ENCODE peak calls at places on chromosomes 5 and 9, in ten cellular contexts. S, F, V, C, H, K, M, T, Y and D are unnamed samples.

GRCh38 chr5:18745988-18746615 is 1111.8 kb downstream of the TAF11L14 start:
- DNase-seq in F (peak), V (no peak), M (peak), C (peak), S (peak), T (no peak), Y (peak), K (peak), H (no peak), D (no peak)

GRCh38 chr5:167029488-167029887 is 1262.0 kb upstream of the WWC1 start:
- DNase-seq in M (no peak), F (no peak), Y (no peak), C (no peak), S (no peak), K (no peak), H (no peak), V (no peak), T (no peak), D (no peak)

GRCh38 chr5:136981936-136982335 is 517.2 kb downstream of the SPOCK1 start:
- DNase-seq in H (no peak), M (no peak), V (no peak), K (no peak), C (no peak), T (no peak), S (no peak), F (no peak), Y (no peak), D (no peak)

GRCh38 chr5:72067682-72068470 is 39.4 kb upstream of the MAP1B start:
- DNase-seq in Y (no peak), F (no peak), M (no peak), S (no peak), C (no peak), V (no peak), T (no peak), K (no peak), H (no peak), D (no peak)

GRCh38 chr5:54309237-54309636 is 1.1 kb downstream of the ARL15 start:
- DNase-seq in Y (peak), K (no peak), C (no peak), M (no peak), H (no peak), S (no peak), V (no peak), F (no peak), T (no peak), D (no peak)

GRCh38 chr5:127296321-127296720 is 5.7 kb downstream of the MEGF10 start:
- DNase-seq in T (no peak), F (no peak), K (no peak), S (no peak), V (no peak), Y (no peak), M (no peak), C (no peak), H (no peak), D (no peak)

GRCh38 chr9:77498891-77499290 is 149.2 kb downstream of the GNA14 start:
- DNase-seq in F (no peak), H (no peak), T (no peak), C (no peak), M (no peak), S (no peak), V (no peak), Y (no peak), K (no peak), D (no peak)

GRCh38 chr5:89967806-89968444 is 441.6 kb downstream of the CETN3 start:
- DNase-seq in C (no peak), F (no peak), H (no peak), S (no peak), M (no peak), Y (no peak), V (no peak), T (no peak), K (no peak), D (no peak)

GRCh38 chr5:175814676-175815075 is 56.7 kb upstream of the CPLX2 start:
- DNase-seq in H (no peak), Y (no peak), M (no peak), V (no peak), T (peak), C (no peak), K (no peak), F (no peak), S (no peak), D (no peak)

GRCh38 chr5:73028991-73029540 is 73.2 kb downstream of the FCHO2 start:
- DNase-seq in Y (no peak), K (no peak), T (no peak), M (no peak), C (no peak), V (no peak), S (no peak), H (no peak), F (no peak), D (no peak)

GRCh38 chr5:81519217-81519905 is 125.4 kb upstream of the ACOT12 start:
- DNase-seq in Y (no peak), M (no peak), T (no peak), C (no peak), S (no peak), H (no peak), V (no peak), K (no peak), F (no peak), D (no peak)